ENCODE peak calls at places on chromosome 10, in eight cellular contexts. One of them, this sample, is unnamed.

GRCh38 chr10:88346151-88346977 is 236.8 kb downstream of the RNLS start:
- DNase-seq in HuH-7.5: no peak
- DNase-seq in HCT116: no peak
- DNase-seq in NCI-H446 treated with DMSO at 0.1 percent for 48 hours: no peak
- DNase-seq in amygdala: no peak
- DNase-seq in stimulated activated naive CD8-positive, alpha-beta T cell treated with anti-CD3 and anti-CD28 coated beads, Interleukin-15, Interleukin-2, amounts not matched to agents 100 U/mL and 50 U/mL, for 24 hours: no peak
- DNase-seq in stomach: no peak
- DNase-seq in activated naive CD8-positive, alpha-beta T cell treated with anti-CD3 and anti-CD28 coated beads, Interleukin-2, amount 50 U/mL, for 16 hours: no peak
- DNase-seq in this sample: no peak

GRCh38 chr10:132715791-132716680 is 69.9 kb downstream of the NKX6-2 start:
- DNase-seq in activated naive CD8-positive, alpha-beta T cell treated with anti-CD3 and anti-CD28 coated beads, Interleukin-2, amount 50 U/mL, for 16 hours: no peak
- DNase-seq in amygdala: no peak
- DNase-seq in NCI-H446 treated with DMSO at 0.1 percent for 48 hours: no peak
- DNase-seq in HuH-7.5: no peak
- DNase-seq in HCT116: no peak
- DNase-seq in stimulated activated naive CD8-positive, alpha-beta T cell treated with anti-CD3 and anti-CD28 coated beads, Interleukin-15, Interleukin-2, amounts not matched to agents 100 U/mL and 50 U/mL, for 24 hours: no peak
- DNase-seq in stomach: no peak
- DNase-seq in this sample: no peak

GRCh38 chr10:112409755-112410154 is 35.8 kb downstream of the ACSL5 start:
- DNase-seq in HuH-7.5: no peak
- DNase-seq in stimulated activated naive CD8-positive, alpha-beta T cell treated with anti-CD3 and anti-CD28 coated beads, Interleukin-15, Interleukin-2, amounts not matched to agents 100 U/mL and 50 U/mL, for 24 hours: no peak
- DNase-seq in activated naive CD8-positive, alpha-beta T cell treated with anti-CD3 and anti-CD28 coated beads, Interleukin-2, amount 50 U/mL, for 16 hours: no peak
- DNase-seq in stomach: no peak
- DNase-seq in HCT116: no peak
- DNase-seq in amygdala: no peak
- DNase-seq in NCI-H446 treated with DMSO at 0.1 percent for 48 hours: no peak
- DNase-seq in this sample: no peak

GRCh38 chr10:104084482-104085142 is 1.1 kb downstream of the COL17A1 start:
- DNase-seq in HuH-7.5: no peak
- DNase-seq in stomach: no peak
- DNase-seq in activated naive CD8-positive, alpha-beta T cell treated with anti-CD3 and anti-CD28 coated beads, Interleukin-2, amount 50 U/mL, for 16 hours: no peak
- DNase-seq in NCI-H446 treated with DMSO at 0.1 percent for 48 hours: no peak
- DNase-seq in amygdala: no peak
- DNase-seq in HCT116: no peak
- DNase-seq in stimulated activated naive CD8-positive, alpha-beta T cell treated with anti-CD3 and anti-CD28 coated beads, Interleukin-15, Interleukin-2, amounts not matched to agents 100 U/mL and 50 U/mL, for 24 hours: no peak
- DNase-seq in this sample: no peak

GRCh38 chr10:74373059-74373458 is 222.0 kb downstream of the ADK start:
- DNase-seq in amygdala: no peak
- DNase-seq in HCT116: no peak
- DNase-seq in activated naive CD8-positive, alpha-beta T cell treated with anti-CD3 and anti-CD28 coated beads, Interleukin-2, amount 50 U/mL, for 16 hours: no peak
- DNase-seq in NCI-H446 treated with DMSO at 0.1 percent for 48 hours: no peak
- DNase-seq in stomach: no peak
- DNase-seq in stimulated activated naive CD8-positive, alpha-beta T cell treated with anti-CD3 and anti-CD28 coated beads, Interleukin-15, Interleukin-2, amounts not matched to agents 100 U/mL and 50 U/mL, for 24 hours: no peak
- DNase-seq in HuH-7.5: no peak
- DNase-seq in this sample: no peak

GRCh38 chr10:119687192-119688032 is 36.2 kb downstream of the BAG3 start:
- DNase-seq in NCI-H446 treated with DMSO at 0.1 percent for 48 hours: no peak
- DNase-seq in HuH-7.5: no peak
- DNase-seq in stomach: no peak
- DNase-seq in HCT116: no peak
- DNase-seq in amygdala: no peak
- DNase-seq in stimulated activated naive CD8-positive, alpha-beta T cell treated with anti-CD3 and anti-CD28 coated beads, Interleukin-15, Interleukin-2, amounts not matched to agents 100 U/mL and 50 U/mL, for 24 hours: no peak
- DNase-seq in activated naive CD8-positive, alpha-beta T cell treated with anti-CD3 and anti-CD28 coated beads, Interleukin-2, amount 50 U/mL, for 16 hours: no peak
- DNase-seq in this sample: no peak

GRCh38 chr10:11326241-11326640 is 285.2 kb downstream of the USP6NL start:
- DNase-seq in NCI-H446 treated with DMSO at 0.1 percent for 48 hours: no peak
- DNase-seq in amygdala: no peak
- DNase-seq in stimulated activated naive CD8-positive, alpha-beta T cell treated with anti-CD3 and anti-CD28 coated beads, Interleukin-15, Interleukin-2, amounts not matched to agents 100 U/mL and 50 U/mL, for 24 hours: no peak
- DNase-seq in activated naive CD8-positive, alpha-beta T cell treated with anti-CD3 and anti-CD28 coated beads, Interleukin-2, amount 50 U/mL, for 16 hours: no peak
- DNase-seq in HCT116: no peak
- DNase-seq in stomach: no peak
- DNase-seq in HuH-7.5: no peak
- DNase-seq in this sample: no peak

GRCh38 chr10:29703276-29703675 is 68.5 kb upstream of the SVIL start:
- DNase-seq in HuH-7.5: no peak
- DNase-seq in stomach: no peak
- DNase-seq in stimulated activated naive CD8-positive, alpha-beta T cell treated with anti-CD3 and anti-CD28 coated beads, Interleukin-15, Interleukin-2, amounts not matched to agents 100 U/mL and 50 U/mL, for 24 hours: no peak
- DNase-seq in amygdala: no peak
- DNase-seq in HCT116: no peak
- DNase-seq in NCI-H446 treated with DMSO at 0.1 percent for 48 hours: peak; percentile 42
- DNase-seq in activated naive CD8-positive, alpha-beta T cell treated with anti-CD3 and anti-CD28 coated beads, Interleukin-2, amount 50 U/mL, for 16 hours: no peak
- DNase-seq in this sample: no peak

GRCh38 chr10:44857363-44858016 is 53.6 kb upstream of the TMEM72 start:
- DNase-seq in activated naive CD8-positive, alpha-beta T cell treated with anti-CD3 and anti-CD28 coated beads, Interleukin-2, amount 50 U/mL, for 16 hours: no peak
- DNase-seq in HCT116: no peak
- DNase-seq in amygdala: peak; percentile 17
- DNase-seq in NCI-H446 treated with DMSO at 0.1 percent for 48 hours: peak; percentile 11
- DNase-seq in HuH-7.5: peak; percentile 58
- DNase-seq in stomach: peak; percentile 66
- DNase-seq in stimulated activated naive CD8-positive, alpha-beta T cell treated with anti-CD3 and anti-CD28 coated beads, Interleukin-15, Interleukin-2, amounts not matched to agents 100 U/mL and 50 U/mL, for 24 hours: peak; percentile 72
- DNase-seq in this sample: peak; percentile 78

GRCh38 chr10:98411768-98412167 is 3.2 kb downstream of the PYROXD2 start:
- DNase-seq in NCI-H446 treated with DMSO at 0.1 percent for 48 hours: no peak
- DNase-seq in HCT116: no peak
- DNase-seq in stimulated activated naive CD8-positive, alpha-beta T cell treated with anti-CD3 and anti-CD28 coated beads, Interleukin-15, Interleukin-2, amounts not matched to agents 100 U/mL and 50 U/mL, for 24 hours: no peak
- DNase-seq in stomach: no peak
- DNase-seq in HuH-7.5: no peak
- DNase-seq in activated naive CD8-positive, alpha-beta T cell treated with anti-CD3 and anti-CD28 coated beads, Interleukin-2, amount 50 U/mL, for 16 hours: no peak
- DNase-seq in amygdala: no peak
- DNase-seq in this sample: peak; percentile 34

GRCh38 chr10:31876616-31877352 is 51.8 kb downstream of the ARHGAP12 start:
- DNase-seq in NCI-H446 treated with DMSO at 0.1 percent for 48 hours: no peak
- DNase-seq in stimulated activated naive CD8-positive, alpha-beta T cell treated with anti-CD3 and anti-CD28 coated beads, Interleukin-15, Interleukin-2, amounts not matched to agents 100 U/mL and 50 U/mL, for 24 hours: no peak
- DNase-seq in HCT116: no peak
- DNase-seq in amygdala: no peak
- DNase-seq in activated naive CD8-positive, alpha-beta T cell treated with anti-CD3 and anti-CD28 coated beads, Interleukin-2, amount 50 U/mL, for 16 hours: no peak
- DNase-seq in HuH-7.5: no peak
- DNase-seq in stomach: no peak
- DNase-seq in this sample: peak; percentile 7

GRCh38 chr10:21535494-21535818 is 1.4 kb downstream of the MLLT10 start:
- DNase-seq in stimulated activated naive CD8-positive, alpha-beta T cell treated with anti-CD3 and anti-CD28 coated beads, Interleukin-15, Interleukin-2, amounts not matched to agents 100 U/mL and 50 U/mL, for 24 hours: no peak
- DNase-seq in amygdala: no peak
- DNase-seq in activated naive CD8-positive, alpha-beta T cell treated with anti-CD3 and anti-CD28 coated beads, Interleukin-2, amount 50 U/mL, for 16 hours: no peak
- DNase-seq in HCT116: no peak
- DNase-seq in HuH-7.5: no peak
- DNase-seq in NCI-H446 treated with DMSO at 0.1 percent for 48 hours: no peak
- DNase-seq in stomach: no peak
- DNase-seq in this sample: no peak

GRCh38 chr10:13637303-13637856 is 50.6 kb downstream of the PRPF18 start:
- DNase-seq in stimulated activated naive CD8-positive, alpha-beta T cell treated with anti-CD3 and anti-CD28 coated beads, Interleukin-15, Interleukin-2, amounts not matched to agents 100 U/mL and 50 U/mL, for 24 hours: no peak
- DNase-seq in activated naive CD8-positive, alpha-beta T cell treated with anti-CD3 and anti-CD28 coated beads, Interleukin-2, amount 50 U/mL, for 16 hours: no peak
- DNase-seq in amygdala: no peak
- DNase-seq in HCT116: no peak
- DNase-seq in stomach: no peak
- DNase-seq in HuH-7.5: no peak
- DNase-seq in NCI-H446 treated with DMSO at 0.1 percent for 48 hours: no peak
- DNase-seq in this sample: no peak

GRCh38 chr10:43205681-43206390 is 61.0 kb downstream of the RASGEF1A start:
- DNase-seq in amygdala: no peak
- DNase-seq in activated naive CD8-positive, alpha-beta T cell treated with anti-CD3 and anti-CD28 coated beads, Interleukin-2, amount 50 U/mL, for 16 hours: no peak
- DNase-seq in stimulated activated naive CD8-positive, alpha-beta T cell treated with anti-CD3 and anti-CD28 coated beads, Interleukin-15, Interleukin-2, amounts not matched to agents 100 U/mL and 50 U/mL, for 24 hours: no peak
- DNase-seq in stomach: no peak
- DNase-seq in HuH-7.5: no peak
- DNase-seq in NCI-H446 treated with DMSO at 0.1 percent for 48 hours: no peak
- DNase-seq in HCT116: no peak
- DNase-seq in this sample: no peak

GRCh38 chr10:62818426-62819011 is 2.4 kb upstream of the EGR2 start:
- DNase-seq in amygdala: no peak
- DNase-seq in HuH-7.5: no peak
- DNase-seq in HCT116: no peak
- DNase-seq in stomach: no peak
- DNase-seq in activated naive CD8-positive, alpha-beta T cell treated with anti-CD3 and anti-CD28 coated beads, Interleukin-2, amount 50 U/mL, for 16 hours: no peak
- DNase-seq in NCI-H446 treated with DMSO at 0.1 percent for 48 hours: no peak
- DNase-seq in stimulated activated naive CD8-positive, alpha-beta T cell treated with anti-CD3 and anti-CD28 coated beads, Interleukin-15, Interleukin-2, amounts not matched to agents 100 U/mL and 50 U/mL, for 24 hours: peak; percentile 78
- DNase-seq in this sample: no peak

GRCh38 chr10:24209421-24209770 is 458 bp downstream of the KIAA1217 start:
- DNase-seq in HCT116: no peak
- DNase-seq in HuH-7.5: no peak
- DNase-seq in NCI-H446 treated with DMSO at 0.1 percent for 48 hours: no peak
- DNase-seq in stimulated activated naive CD8-positive, alpha-beta T cell treated with anti-CD3 and anti-CD28 coated beads, Interleukin-15, Interleukin-2, amounts not matched to agents 100 U/mL and 50 U/mL, for 24 hours: peak; percentile 37
- DNase-seq in stomach: no peak
- DNase-seq in activated naive CD8-positive, alpha-beta T cell treated with anti-CD3 and anti-CD28 coated beads, Interleukin-2, amount 50 U/mL, for 16 hours: no peak
- DNase-seq in amygdala: no peak
- DNase-seq in this sample: no peak

GRCh38 chr10:3502606-3503005 is 282.4 kb downstream of the KLF6 start:
- DNase-seq in activated naive CD8-positive, alpha-beta T cell treated with anti-CD3 and anti-CD28 coated beads, Interleukin-2, amount 50 U/mL, for 16 hours: no peak
- DNase-seq in HuH-7.5: no peak
- DNase-seq in stimulated activated naive CD8-positive, alpha-beta T cell treated with anti-CD3 and anti-CD28 coated beads, Interleukin-15, Interleukin-2, amounts not matched to agents 100 U/mL and 50 U/mL, for 24 hours: no peak
- DNase-seq in stomach: no peak
- DNase-seq in NCI-H446 treated with DMSO at 0.1 percent for 48 hours: no peak
- DNase-seq in amygdala: no peak
- DNase-seq in HCT116: no peak
- DNase-seq in this sample: no peak

GRCh38 chr10:21173964-21174669 is 277.0 kb upstream of the NEBL start:
- DNase-seq in stomach: peak; percentile 80
- DNase-seq in stimulated activated naive CD8-positive, alpha-beta T cell treated with anti-CD3 and anti-CD28 coated beads, Interleukin-15, Interleukin-2, amounts not matched to agents 100 U/mL and 50 U/mL, for 24 hours: peak; percentile 51
- DNase-seq in NCI-H446 treated with DMSO at 0.1 percent for 48 hours: no peak
- DNase-seq in HCT116: peak; percentile 63
- DNase-seq in HuH-7.5: peak; percentile 45
- DNase-seq in amygdala: peak; percentile 76
- DNase-seq in activated naive CD8-positive, alpha-beta T cell treated with anti-CD3 and anti-CD28 coated beads, Interleukin-2, amount 50 U/mL, for 16 hours: no peak
- DNase-seq in this sample: no peak

GRCh38 chr10:93468532-93469213 is 13.5 kb downstream of the MYOF start:
- DNase-seq in activated naive CD8-positive, alpha-beta T cell treated with anti-CD3 and anti-CD28 coated beads, Interleukin-2, amount 50 U/mL, for 16 hours: no peak
- DNase-seq in HuH-7.5: no peak
- DNase-seq in HCT116: peak; percentile 89
- DNase-seq in NCI-H446 treated with DMSO at 0.1 percent for 48 hours: no peak
- DNase-seq in amygdala: no peak
- DNase-seq in stimulated activated naive CD8-positive, alpha-beta T cell treated with anti-CD3 and anti-CD28 coated beads, Interleukin-15, Interleukin-2, amounts not matched to agents 100 U/mL and 50 U/mL, for 24 hours: no peak
- DNase-seq in stomach: no peak
- DNase-seq in this sample: peak; percentile 89

GRCh38 chr10:47021850-47022249 is 110.6 kb downstream of the PTPN20 start:
- DNase-seq in stomach: no peak
- DNase-seq in HuH-7.5: no peak
- DNase-seq in NCI-H446 treated with DMSO at 0.1 percent for 48 hours: no peak
- DNase-seq in stimulated activated naive CD8-positive, alpha-beta T cell treated with anti-CD3 and anti-CD28 coated beads, Interleukin-15, Interleukin-2, amounts not matched to agents 100 U/mL and 50 U/mL, for 24 hours: no peak
- DNase-seq in amygdala: no peak
- DNase-seq in activated naive CD8-positive, alpha-beta T cell treated with anti-CD3 and anti-CD28 coated beads, Interleukin-2, amount 50 U/mL, for 16 hours: no peak
- DNase-seq in HCT116: no peak
- DNase-seq in this sample: no peak